ENCODE peak calls at places on chromosomes 1 and 21, in eight cellular contexts. A, F, X, T, O, J, R and B are unnamed samples.

GRCh38 chr1:33170351-33171274 is 11.2 kb downstream of the TRIM62 start:
- DNase-seq in O (peak; percentile 33), R (no peak), A (no peak), F (peak; percentile 49), J (no peak), X (no peak), T (no peak), B (no peak)

GRCh38 chr1:230157409-230158390 is 90.7 kb downstream of the GALNT2 start:
- DNase-seq in O (no peak), J (no peak), X (no peak), T (no peak), R (no peak), A (no peak), F (no peak), B (no peak)

GRCh38 chr1:217620814-217621213 is 10.1 kb downstream of the GPATCH2 start:
- DNase-seq in A (no peak), X (no peak), R (no peak), F (no peak), O (no peak), T (no peak), J (no peak), B (no peak)

GRCh38 chr1:69513621-69514020 is 54.1 kb upstream of the LRRC7 start:
- DNase-seq in T (no peak), F (no peak), R (no peak), O (no peak), J (no peak), A (no peak), X (no peak), B (no peak)

GRCh38 chr21:31476551-31477120 is 132.6 kb upstream of the TIAM1 start:
- DNase-seq in J (no peak), X (no peak), T (no peak), F (no peak), O (no peak), A (no peak), R (no peak), B (no peak)

GRCh38 chr1:34268311-34269042 is 91.8 kb downstream of the C1orf94 start:
- DNase-seq in J (no peak), R (no peak), T (no peak), A (no peak), F (no peak), X (no peak), O (no peak), B (no peak)

GRCh38 chr1:36707221-36707620 is 224.5 kb upstream of the CSF3R start:
- DNase-seq in R (no peak), X (no peak), F (no peak), A (no peak), T (no peak), O (no peak), J (no peak), B (no peak)

GRCh38 chr1:67332653-67333529 is 25.2 kb downstream of the IL12RB2 start:
- DNase-seq in T (no peak), O (no peak), J (no peak), F (no peak), A (no peak), X (peak; percentile 57), R (no peak), B (no peak)

GRCh38 chr1:86339906-86340305 is 56.2 kb downstream of the ODF2L start:
- DNase-seq in O (no peak), J (no peak), F (no peak), R (no peak), T (no peak), A (no peak), X (no peak), B (no peak)

GRCh38 chr1:86339421-86339820 is 56.7 kb downstream of the ODF2L start:
- DNase-seq in A (no peak), T (no peak), O (no peak), F (no peak), R (no peak), X (no peak), J (no peak), B (no peak)

DNA sequence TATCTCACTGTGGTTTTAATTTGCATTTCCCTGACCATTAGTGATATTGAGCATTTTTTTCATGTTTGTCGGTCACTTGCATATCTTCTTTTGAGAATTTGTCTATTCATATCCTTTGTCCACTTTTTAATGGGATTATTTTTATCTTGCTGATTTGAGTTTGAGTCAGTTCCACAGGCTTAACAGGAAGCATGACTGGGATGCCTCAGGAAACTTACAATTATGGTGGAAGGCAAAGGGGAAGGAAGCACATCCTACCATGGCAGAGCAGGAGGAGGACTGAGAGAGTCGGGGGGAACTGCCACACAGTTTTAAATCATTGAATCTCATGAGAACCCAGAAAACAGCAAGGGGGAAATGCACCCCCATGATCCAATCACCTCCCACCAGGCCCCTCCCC is 51.1 kb downstream of the ODF2L start:
- DNase-seq in F (no peak), T (peak; percentile 19), A (no peak), X (no peak), J (no peak), R (no peak), O (no peak), B (no peak)
- H3K4me3 ChIP-seq in F (no peak overlapping the region), T (no peak overlapping the region), A (no peak overlapping the region), X (no peak overlapping the region), J (no peak overlapping the region), R (no peak overlapping the region), O (no peak overlapping the region), B (no peak overlapping the region)

GRCh38 chr21:44258056-44258725 is 3.5 kb downstream of the DNMT3L start:
- DNase-seq in R (peak; percentile 56), A (no peak), F (no peak), J (no peak), T (peak; percentile 59), O (no peak), X (no peak), B (no peak)
- H3K4me3 ChIP-seq in R (no peak overlapping the region), A (no peak overlapping the region), F (no peak overlapping the region), J (no peak overlapping the region), T (no peak overlapping the region), O (no peak overlapping the region), X (no peak overlapping the region), B (no peak overlapping the region)

GRCh38 chr1:77081834-77082233 is 137.4 kb downstream of the PIGK start:
- DNase-seq in R (no peak), T (no peak), F (no peak), A (peak; percentile 26), J (no peak), X (no peak), O (no peak), B (no peak)
- H3K4me3 ChIP-seq in R (no peak overlapping the region), T (no peak overlapping the region), F (no peak overlapping the region), A (no peak overlapping the region), J (no peak overlapping the region), X (no peak overlapping the region), O (no peak overlapping the region), B (no peak overlapping the region)

GRCh38 chr1:43818691-43819090 is 111.4 kb downstream of the ST3GAL3 start:
- DNase-seq in O (no peak), X (no peak), F (no peak), T (no peak), R (no peak), A (no peak), J (no peak), B (no peak)
- H3K4me3 ChIP-seq in O (no peak overlapping the region), X (no peak overlapping the region), F (no peak overlapping the region), T (no peak overlapping the region), R (no peak overlapping the region), A (no peak overlapping the region), J (no peak overlapping the region), B (no peak overlapping the region)

GRCh38 chr1:70706381-70707173 is 295.5 kb downstream of the CTH start:
- DNase-seq in O (no peak), X (no peak), F (peak; percentile 21), R (peak; percentile 19), J (no peak), A (peak; percentile 15), T (no peak), B (peak; percentile 60)

GRCh38 chr1:70707214-70707613 is 296.1 kb downstream of the CTH start:
- DNase-seq in O (no peak), J (no peak), A (no peak), X (no peak), T (no peak), R (no peak), F (no peak), B (no peak)
- H3K4me3 ChIP-seq in O (no peak overlapping the region), J (no peak overlapping the region), A (no peak overlapping the region), X (no peak overlapping the region), T (no peak overlapping the region), R (no peak overlapping the region), F (peak overlapping the region; percentile 37), B (no peak overlapping the region)

DNA sequence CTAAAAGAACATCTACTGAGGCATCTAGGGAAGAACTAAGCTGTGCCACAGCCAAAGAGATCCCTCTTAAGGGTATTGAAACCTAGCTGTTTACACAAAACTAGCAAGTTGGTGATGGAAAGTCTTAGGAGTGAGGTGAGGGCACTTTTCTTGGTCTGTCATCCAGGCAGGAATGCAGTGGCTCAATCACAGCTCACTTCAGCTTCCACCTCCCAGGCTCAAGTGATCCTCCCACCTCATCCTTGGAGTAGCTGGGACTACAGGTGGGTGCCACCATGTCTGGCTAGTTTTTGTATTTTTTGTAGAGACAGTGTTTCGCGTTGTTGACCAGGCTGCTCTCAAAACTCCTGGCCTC is 2.4 kb downstream of the PLEKHO1 start:
- DNase-seq in F (no peak), T (no peak), R (no peak), X (no peak), A (no peak), O (no peak), J (no peak), B (no peak)
- H3K4me3 ChIP-seq in F (peak overlapping the region; percentile 97), T (no peak overlapping the region), R (no peak overlapping the region), X (peak overlapping the region; percentile 80), A (peak overlapping the region; percentile 100), O (peak overlapping the region; percentile 91), J (no peak overlapping the region), B (peak overlapping the region; percentile 70)

DNA sequence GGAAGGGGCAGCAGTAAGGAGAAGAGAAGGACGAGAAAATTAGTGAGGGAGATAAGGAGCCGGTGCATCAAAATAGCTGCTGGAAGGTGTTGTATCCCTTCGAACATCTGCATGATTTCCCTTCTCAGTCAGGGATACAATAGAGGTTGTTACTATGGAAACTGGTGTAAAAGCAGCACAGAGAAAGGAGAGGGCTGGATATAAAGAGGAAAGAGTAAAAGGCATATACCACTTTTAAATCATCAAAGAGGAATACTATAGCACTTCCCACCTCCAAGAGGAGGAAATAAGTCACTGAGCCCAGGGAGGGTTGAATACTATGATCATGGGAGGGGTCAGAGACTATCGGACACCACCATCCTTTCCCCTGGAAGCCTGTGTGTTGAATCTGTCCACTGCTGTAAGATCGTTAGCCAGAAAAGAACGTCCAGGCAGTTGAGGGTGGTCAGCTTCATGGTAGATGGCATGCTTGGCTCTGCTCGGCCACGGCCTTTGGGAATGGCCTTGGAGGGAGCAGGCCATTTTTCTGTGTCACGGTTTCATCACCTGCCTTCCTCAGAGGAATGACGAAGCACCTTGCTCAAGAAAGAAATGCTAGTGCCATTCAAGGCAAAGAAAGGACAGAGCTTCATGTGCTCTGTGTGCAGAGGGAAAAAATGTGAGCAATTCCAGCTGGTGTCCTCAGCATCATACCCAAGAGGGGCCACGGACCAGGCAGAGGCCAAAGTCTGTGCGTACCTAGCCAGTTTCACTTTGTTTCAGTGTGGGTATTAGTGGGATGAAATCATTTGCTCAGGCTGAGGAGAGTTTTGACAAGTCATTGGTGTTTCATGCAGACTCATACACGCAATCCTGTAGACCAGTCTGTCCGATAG is 64.2 kb downstream of the IRF2BP2 start:
- DNase-seq in A (no peak), J (no peak), F (no peak), R (no peak), X (no peak), O (no peak), T (no peak), B (no peak)
- H3K4me3 ChIP-seq in A (no peak overlapping the region), J (no peak overlapping the region), F (no peak overlapping the region), R (no peak overlapping the region), X (no peak overlapping the region), O (no peak overlapping the region), T (no peak overlapping the region), B (no peak overlapping the region)